ENCODE peak calls at places on chromosome 1, in four cellular contexts. X is tibial nerve, D is H9, V is prostate gland. H is an unnamed sample.

GRCh38 chr1:228814091-228814610 is 78.9 kb downstream of the RHOU start:
- DNase-seq in X (no peak), D (no peak), V (no peak), H (no peak)

GRCh38 chr1:92747735-92748134 is 37.2 kb downstream of the EVI5 start:
- DNase-seq in X (peak; percentile 10), D (no peak), V (no peak), H (no peak)

GRCh38 chr1:67880056-67880601 is 46.9 kb upstream of the GNG12 start:
- DNase-seq in X (no peak), D (no peak), V (no peak), H (no peak)

GRCh38 chr1:19646771-19647319 is 2.7 kb downstream of the NBL1 start:
- DNase-seq in X (no peak), D (no peak), V (no peak), H (no peak)

GRCh38 chr1:178533547-178533946 is 20.6 kb downstream of the TEX35 start:
- DNase-seq in X (no peak), D (peak; percentile 2), V (no peak), H (peak; percentile 14)

GRCh38 chr1:168980180-168980579 is 126.3 kb upstream of the ATP1B1 start:
- DNase-seq in X (no peak), D (no peak), V (no peak), H (no peak)

GRCh38 chr1:46017876-46018503 is 114.4 kb downstream of the PIK3R3 start:
- DNase-seq in X (peak; percentile 19), D (no peak), V (no peak), H (no peak)

GRCh38 chr1:13462682-13463081 is 51.1 kb downstream of the LRRC38 start:
- DNase-seq in X (no peak), D (no peak), V (no peak), H (no peak)

GRCh38 chr1:180630408-180631196 is 1.2 kb upstream of the XPR1 start:
- DNase-seq in X (peak; percentile 47), D (no peak), V (no peak), H (no peak)

GRCh38 chr1:180633092-180634045 is 1.5 kb downstream of the XPR1 start:
- DNase-seq in X (no peak), D (no peak), V (no peak), H (no peak)

GRCh38 chr1:180632326-180633088 is 685 bp downstream of the XPR1 start:
- DNase-seq in X (peak; percentile 46), D (peak; percentile 72), V (peak; percentile 33), H (peak; percentile 88)

GRCh38 chr1:180631197-180631765 is 541 bp upstream of the XPR1 start:
- DNase-seq in X (no peak), D (no peak), V (no peak), H (no peak)

DNA sequence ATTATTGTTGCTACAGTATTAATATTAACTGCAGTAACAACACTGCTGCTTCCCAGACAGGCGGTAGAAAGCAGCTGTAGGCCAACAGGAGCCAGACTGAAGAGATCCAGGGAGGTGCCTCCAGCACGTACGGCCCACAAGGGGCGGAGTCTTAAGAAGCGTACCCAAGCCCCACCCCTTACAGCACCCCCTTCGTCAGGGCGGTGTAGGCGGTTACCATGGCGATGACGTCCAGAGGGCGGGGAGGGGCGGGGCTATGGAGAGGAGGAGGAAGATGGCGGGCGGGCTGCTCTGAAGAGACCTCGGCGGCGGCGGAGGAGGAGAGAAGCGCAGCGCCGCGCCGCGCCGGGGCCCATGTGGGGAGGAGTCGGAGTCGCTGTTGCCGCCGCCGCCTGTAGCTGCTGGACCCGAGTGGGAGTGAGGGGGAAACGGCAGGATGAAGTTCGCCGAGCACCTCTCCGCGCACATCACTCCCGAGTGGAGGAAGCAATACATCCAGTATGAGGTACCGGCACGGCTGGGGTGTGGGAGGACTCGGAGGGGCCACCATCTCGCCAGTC is at the start of gene XPR1:
- DNase-seq in X (peak; percentile 97), D (peak; percentile 98), V (peak; percentile 99), H (peak; percentile 99)
- TF ChIP-seq CTCF in X (peak; percentile 13), D (no peak), V (peak; percentile 52), H (no peak)

DNA sequence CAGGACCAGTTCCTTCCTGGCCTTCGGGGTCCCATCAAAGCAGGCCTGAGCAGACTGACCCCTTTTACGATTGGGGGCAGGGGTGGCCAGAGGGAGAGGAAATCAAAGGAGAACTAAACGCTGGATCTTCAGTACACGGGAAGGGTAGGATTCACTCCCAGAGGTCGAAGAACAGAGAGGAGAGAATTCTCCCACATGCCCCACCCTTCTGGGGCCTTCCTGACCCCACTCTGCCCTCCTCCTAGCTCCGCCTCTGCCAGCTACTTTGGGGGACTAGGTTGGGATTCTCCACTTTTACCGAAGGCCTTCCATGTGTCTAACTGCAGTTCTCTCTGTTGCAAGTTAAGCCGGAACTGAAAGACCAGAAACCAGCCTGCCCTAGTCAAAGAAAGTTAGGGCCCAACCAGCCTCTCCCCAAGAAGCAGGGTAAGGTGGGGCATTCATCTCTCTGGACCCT is 654 bp upstream of the ARHGEF2 start:
- DNase-seq in X (no peak), D (no peak), V (no peak), H (no peak)
- H3K4me1 ChIP-seq in X (peaks cover 72% of the 10 kb centered on the region), D (peaks cover 14% of the 10 kb centered on the region), V (peaks cover 14% of the 10 kb centered on the region), H (peaks cover 28% of the 10 kb centered on the region)

GRCh38 chr1:244046907-244047738 is 4.0 kb upstream of the ZBTB18 start:
- DNase-seq in X (no peak), D (no peak), V (no peak), H (no peak)
- H3K27ac ChIP-seq in X (peak overlapping the region; percentile 98), D (no peak overlapping the region), V (peak overlapping the region; percentile 100), H (peak overlapping the region; percentile 99)

DNA sequence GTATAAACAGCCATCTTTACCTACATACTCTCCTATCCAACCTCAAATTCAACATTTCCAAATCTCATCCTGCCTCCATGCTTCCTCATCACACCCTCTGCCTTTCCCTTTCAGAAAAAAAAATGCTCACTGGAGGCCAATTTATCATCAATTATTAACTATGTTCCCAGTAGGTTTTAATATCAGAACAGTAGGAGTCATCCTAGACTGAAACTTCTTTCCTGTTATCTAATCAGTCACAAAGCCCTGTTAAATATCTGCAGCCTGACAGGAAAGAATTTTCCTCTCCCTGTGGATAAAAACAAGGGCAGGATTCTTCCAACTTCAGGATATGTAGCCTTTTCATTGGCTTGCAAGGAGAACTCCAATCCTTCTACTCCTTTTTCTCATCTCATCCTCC is 28.4 kb downstream of the EGLN1 start:
- DNase-seq in X (no peak), D (no peak), V (no peak), H (no peak)
- TF ChIP-seq CTCF in X (no peak), D (no peak), V (no peak), H (no peak)

GRCh38 chr1:225873281-225873850 is 8.8 kb downstream of the TMEM63A start:
- DNase-seq in X (no peak), D (no peak), V (no peak), H (no peak)
- H3K4me1 ChIP-seq in X (peaks cover 11% of the 10 kb centered on the region), D (no peaks in the 10 kb centered on the region), V (peaks cover 8% of the 10 kb centered on the region), H (peaks cover 7% of the 10 kb centered on the region)

GRCh38 chr1:227762231-227762911 is 27.1 kb downstream of the SNAP47 start:
- DNase-seq in X (peak; percentile 81), D (peak; percentile 89), V (peak; percentile 65), H (peak; percentile 96)
- H3K27ac ChIP-seq in X (no peak overlapping the region), D (no peak overlapping the region), V (no peak overlapping the region), H (no peak overlapping the region)

DNA sequence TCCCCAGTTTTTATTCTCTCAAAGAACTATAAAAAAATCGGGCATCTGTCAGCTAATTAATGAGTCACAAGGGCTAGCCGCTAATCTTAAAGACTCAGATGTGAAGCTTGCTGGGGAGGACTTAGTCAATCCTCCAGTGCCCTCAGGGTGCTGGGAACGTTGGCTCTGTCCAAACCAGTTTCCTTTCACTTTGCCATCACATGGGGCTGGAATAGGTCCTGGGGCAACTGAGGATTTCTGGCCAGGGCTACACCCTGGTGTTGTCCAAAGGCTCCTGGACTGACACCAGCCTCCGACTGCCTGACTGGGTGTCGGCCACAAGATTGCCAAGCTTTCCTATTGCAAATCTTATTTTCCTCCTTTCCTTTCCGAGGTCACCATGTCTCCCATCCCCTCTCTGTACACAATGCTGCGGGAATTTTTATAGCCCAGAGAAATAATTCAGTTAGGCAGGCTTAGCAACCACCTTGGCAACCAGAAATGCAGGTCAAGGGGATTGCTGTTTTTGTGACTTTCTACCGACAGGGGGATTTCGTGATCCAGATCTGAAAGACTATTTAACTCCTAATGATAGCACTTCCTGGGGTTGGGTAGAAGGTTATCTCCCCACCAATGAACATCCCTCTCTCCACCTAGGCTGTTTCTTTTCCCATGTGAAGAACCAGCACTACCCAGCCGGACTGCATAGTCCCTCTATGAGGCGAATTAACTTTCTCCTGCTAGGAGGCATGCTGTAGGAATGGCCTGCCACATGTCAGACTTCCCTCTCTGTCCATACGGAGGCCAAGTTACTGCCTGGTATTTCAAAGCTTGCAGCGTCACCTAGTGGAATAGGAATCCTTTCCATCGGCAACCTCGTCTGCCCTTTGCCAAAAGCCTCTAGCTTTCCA is 29.9 kb upstream of the CTBS start:
- DNase-seq in X (no peak), D (peak; percentile 69), V (peak; percentile 61), H (peak; percentile 74)
- TF ChIP-seq CTCF in X (no peak), D (peak; percentile 74), V (peak; percentile 53), H (peak; percentile 67)

H was measured in endodermal cell.